ENCODE peak calls at places on chromosomes 6 and 20, in eight cellular contexts. Y is CD4-positive, alpha-beta memory T cell; U is NCI-H345; Q is choroid plexus epithelial cell; N is NCI-H1417 treated with DMSO at 0.1 percent for 48 hours; J is T-cell; B is HAP-1; Z is dorsolateral prefrontal cortex. A is an unnamed sample.
A peak's percentile ranks its signal among the peaks of the same experiment; 100 is the strongest.

GRCh38 chr6:30615219-30615957 is 1.7 kb downstream of the PPP1R10 start:
- DNase-seq in Y (peak; percentile 49), U (peak; percentile 48), Q (peak; percentile 91), N (no peak), J (no peak), B (peak; percentile 94), Z (no peak), A (peak; percentile 91)

GRCh38 chr6:52407467-52407866 is 12.7 kb upstream of the EFHC1 start:
- DNase-seq in Y (peak; percentile 37), U (peak; percentile 38), Q (peak; percentile 70), N (peak; percentile 26), J (no peak), B (peak; percentile 59), Z (no peak), A (peak; percentile 78)

GRCh38 chr6:16969699-16970695 is 131.9 kb upstream of the STMND1 start:
- DNase-seq in Y (no peak), U (no peak), Q (no peak), N (no peak), J (no peak), B (no peak), Z (no peak), A (peak; percentile 37)

GRCh38 chr20:688809-689208 is 13.2 kb upstream of the SCRT2 start:
- DNase-seq in Y (no peak), U (no peak), Q (peak; percentile 4), N (no peak), J (no peak), B (no peak), Z (no peak), A (peak; percentile 38)

GRCh38 chr20:62994850-62995249 is 11.9 kb downstream of the BHLHE23 start:
- DNase-seq in Y (no peak), U (no peak), Q (no peak), N (no peak), J (no peak), B (no peak), Z (no peak), A (no peak)

GRCh38 chr20:8795404-8795803 is 273.5 kb upstream of the PLCB4 start:
- DNase-seq in Y (no peak), U (no peak), Q (no peak), N (no peak), J (no peak), B (no peak), Z (no peak), A (no peak)

GRCh38 chr6:164243949-164244348 is 829.4 kb downstream of the QKI start:
- DNase-seq in Y (no peak), U (no peak), Q (no peak), N (no peak), J (no peak), B (no peak), Z (no peak), A (no peak)

GRCh38 chr6:69866351-69867074 is at the start of gene COL19A1:
- DNase-seq in Y (peak; percentile 27), U (peak; percentile 49), Q (peak; percentile 10), N (no peak), J (no peak), B (peak; percentile 52), Z (peak; percentile 16), A (peak; percentile 4)

GRCh38 chr20:50548396-50548795 is 38.2 kb downstream of the PTPN1 start:
- DNase-seq in Y (no peak), U (no peak), Q (no peak), N (no peak), J (no peak), B (no peak), Z (no peak), A (no peak)

GRCh38 chr6:151723152-151723551 is 84.3 kb upstream of the ESR1 start:
- DNase-seq in Y (peak; percentile 27), U (no peak), Q (no peak), N (no peak), J (no peak), B (no peak), Z (no peak), A (no peak)

GRCh38 chr20:997486-997885 is 4.6 kb downstream of the RSPO4 start:
- DNase-seq in Y (no peak), U (no peak), Q (no peak), N (no peak), J (no peak), B (no peak), Z (no peak), A (no peak)

GRCh38 chr20:58645277-58645968 is 5.7 kb upstream of the STX16 start:
- DNase-seq in Y (no peak), U (no peak), Q (peak; percentile 62), N (no peak), J (no peak), B (no peak), Z (no peak), A (peak; percentile 98)

GRCh38 chr6:125906158-125906998 is 50.2 kb upstream of the HINT3 start:
- DNase-seq in Y (peak; percentile 22), U (no peak), Q (peak; percentile 61), N (no peak), J (peak; percentile 39), B (peak; percentile 40), Z (no peak), A (peak; percentile 42)

GRCh38 chr6:79608334-79609224 is 22.6 kb upstream of the SH3BGRL2 start:
- DNase-seq in Y (no peak), U (no peak), Q (no peak), N (no peak), J (no peak), B (no peak), Z (no peak), A (no peak)

GRCh38 chr6:131652472-131652871 is 15.4 kb downstream of the ENPP3 start:
- DNase-seq in Y (no peak), U (peak; percentile 1), Q (peak; percentile 24), N (no peak), J (no peak), B (no peak), Z (no peak), A (peak; percentile 78)

GRCh38 chr20:46312075-46312944 is 4.0 kb upstream of the CDH22 start:
- DNase-seq in Y (no peak), U (peak; percentile 17), Q (no peak), N (no peak), J (no peak), B (peak; percentile 15), Z (no peak), A (no peak)

GRCh38 chr6:89346433-89346832 is 6.1 kb downstream of the UBE2J1 start:
- DNase-seq in Y (no peak), U (no peak), Q (peak; percentile 19), N (no peak), J (no peak), B (no peak), Z (no peak), A (peak; percentile 31)

GRCh38 chr6:44556046-44556445 is 168.5 kb downstream of the CDC5L start:
- DNase-seq in Y (no peak), U (no peak), Q (no peak), N (no peak), J (no peak), B (no peak), Z (no peak), A (no peak)

GRCh38 chr6:121884056-121884455 is 448.6 kb downstream of the GJA1 start:
- DNase-seq in Y (no peak), U (no peak), Q (peak; percentile 70), N (no peak), J (no peak), B (peak; percentile 22), Z (no peak), A (no peak)

GRCh38 chr6:69693749-69694148 is 103.1 kb downstream of the LMBRD1 start:
- DNase-seq in Y (no peak), U (no peak), Q (peak; percentile 47), N (no peak), J (no peak), B (no peak), Z (no peak), A (no peak)

GRCh38 chr20:39943336-39943735 is 745.7 kb downstream of the MAFB start:
- DNase-seq in Y (no peak), U (no peak), Q (no peak), N (no peak), J (no peak), B (no peak), Z (no peak), A (peak; percentile 25)

GRCh38 chr20:46894971-46895905 is 595 bp downstream of the EYA2 start:
- DNase-seq in Y (no peak), U (peak; percentile 8), Q (peak; percentile 31), N (no peak), J (no peak), B (no peak), Z (no peak), A (peak; percentile 32)

GRCh38 chr6:70669133-70669532 is 1.4 kb downstream of the SMAP1 start:
- DNase-seq in Y (no peak), U (no peak), Q (peak; percentile 24), N (no peak), J (no peak), B (no peak), Z (no peak), A (peak; percentile 11)

GRCh38 chr6:157614026-157614484 is 209.0 kb upstream of the SNX9 start:
- DNase-seq in Y (no peak), U (no peak), Q (peak; percentile 15), N (no peak), J (no peak), B (no peak), Z (no peak), A (peak; percentile 57)

GRCh38 chr6:129235167-129236072 is 352.5 kb downstream of the LAMA2 start:
- DNase-seq in Y (no peak), U (no peak), Q (peak; percentile 60), N (no peak), J (no peak), B (peak; percentile 41), Z (no peak), A (no peak)

GRCh38 chr6:16130932-16131387 is 2.1 kb downstream of the MYLIP start:
- DNase-seq in Y (peak; percentile 76), U (peak; percentile 1), Q (peak; percentile 91), N (no peak), J (peak; percentile 44), B (peak; percentile 77), Z (no peak), A (peak; percentile 92)

GRCh38 chr20:3313681-3314080 is 74.7 kb upstream of the SLC4A11 start:
- DNase-seq in Y (no peak), U (no peak), Q (peak; percentile 17), N (no peak), J (no peak), B (no peak), Z (no peak), A (no peak)

GRCh38 chr20:47551841-47552240 is 50.2 kb downstream of the NCOA3 start:
- DNase-seq in Y (no peak), U (peak; percentile 17), Q (no peak), N (peak; percentile 13), J (no peak), B (no peak), Z (no peak), A (peak; percentile 73)

GRCh38 chr6:138543648-138544047 is 44.4 kb upstream of the NHSL1 start:
- DNase-seq in Y (no peak), U (no peak), Q (no peak), N (no peak), J (no peak), B (no peak), Z (no peak), A (no peak)

GRCh38 chr6:11616200-11616611 is 78.7 kb downstream of the TMEM170B start:
- DNase-seq in Y (no peak), U (no peak), Q (peak; percentile 87), N (no peak), J (no peak), B (no peak), Z (no peak), A (peak; percentile 99)

GRCh38 chr6:24357336-24358218 is at the start of gene DCDC2:
- DNase-seq in Y (peak; percentile 47), U (no peak), Q (peak; percentile 13), N (no peak), J (peak; percentile 26), B (no peak), Z (peak; percentile 17), A (no peak)

GRCh38 chr20:47272893-47273590 is 83.5 kb downstream of the ZMYND8 start:
- DNase-seq in Y (peak; percentile 63), U (peak; percentile 79), Q (peak; percentile 81), N (peak; percentile 40), J (peak; percentile 22), B (peak; percentile 70), Z (no peak), A (peak; percentile 81)